ENCODE peak calls at places on chromosomes 1 and 21, in four cellular contexts. R is stomach, G is breast epithelium, A is upper lobe of left lung. J is an unnamed sample.
A peak's percentile ranks its signal among the peaks of the same experiment; 100 is the strongest.

GRCh38 chr1:21115098-21115760 is 61.5 kb downstream of the EIF4G3 start:
- DNase-seq in A (no peak), G (no peak), R (no peak), J (no peak)

GRCh38 chr1:36856126-36856525 is 178.2 kb downstream of the GRIK3 start:
- DNase-seq in R (no peak), A (no peak), G (no peak), J (no peak)

GRCh38 chr1:39158330-39159086 is 46.0 kb upstream of the MACF1 start:
- DNase-seq in G (peak; percentile 49), A (peak; percentile 71), R (peak; percentile 85), J (no peak)

GRCh38 chr1:30668026-30668425 is 55.4 kb downstream of the MATN1 start:
- DNase-seq in G (no peak), R (peak; percentile 32), A (no peak), J (no peak)

GRCh38 chr1:18907021-18907913 is 4.9 kb upstream of the ALDH4A1 start:
- DNase-seq in G (peak; percentile 68), A (peak; percentile 58), R (peak; percentile 46), J (peak; percentile 83)

GRCh38 chr21:36723371-36723881 is 24.5 kb downstream of the SIM2 start:
- DNase-seq in G (no peak), A (no peak), R (peak; percentile 22), J (peak; percentile 35)

GRCh38 chr1:155472491-155472890 is 90.1 kb downstream of the ASH1L start:
- DNase-seq in R (no peak), A (no peak), G (no peak), J (no peak)

GRCh38 chr1:177122461-177122860 is 42.1 kb downstream of the ASTN1 start:
- DNase-seq in A (no peak), R (no peak), G (no peak), J (no peak)

GRCh38 chr1:156122519-156123355 is 8.2 kb downstream of the LMNA start:
- DNase-seq in G (peak; percentile 73), R (peak; percentile 84), A (peak; percentile 84), J (peak; percentile 94)

GRCh38 chr1:174723815-174724214 is 275.9 kb upstream of the CACYBP start:
- DNase-seq in A (no peak), G (no peak), R (no peak), J (no peak)

GRCh38 chr1:63674238-63674864 is 81.1 kb downstream of the PGM1 start:
- DNase-seq in G (peak; percentile 54), R (peak; percentile 94), A (peak; percentile 53), J (peak; percentile 96)

GRCh38 chr1:32063261-32063681 is 9.5 kb upstream of the TMEM39B start:
- DNase-seq in R (no peak), A (no peak), G (no peak), J (no peak)

GRCh38 chr1:221908573-221908972 is 166.7 kb upstream of the DUSP10 start:
- DNase-seq in G (no peak), R (no peak), A (no peak), J (no peak)

GRCh38 chr1:44862829-44863406 is 19.9 kb upstream of the PTCH2 start:
- DNase-seq in R (no peak), G (no peak), A (no peak), J (no peak)

GRCh38 chr1:13799502-13800283 is 99.7 kb downstream of the PRDM2 start:
- DNase-seq in R (no peak), G (peak; percentile 27), A (no peak), J (no peak)

GRCh38 chr1:48215222-48215621 is 7.3 kb upstream of the SLC5A9 start:
- DNase-seq in G (no peak), A (no peak), R (no peak), J (no peak)

GRCh38 chr1:12177999-12178441 is 11.2 kb downstream of the TNFRSF1B start:
- DNase-seq in G (no peak), A (peak; percentile 84), R (peak; percentile 63), J (peak; percentile 91)

GRCh38 chr1:92850019-92850418 is 18.2 kb downstream of the RPL5 start:
- DNase-seq in A (no peak), R (no peak), G (no peak), J (no peak)

GRCh38 chr1:113930499-113931161 is 1.5 kb downstream of the HIPK1 start:
- DNase-seq in A (peak; percentile 68), G (peak; percentile 48), R (no peak), J (no peak)

GRCh38 chr1:247407180-247407616 is 8.8 kb upstream of the NLRP3 start:
- DNase-seq in R (peak; percentile 36), G (no peak), A (peak; percentile 81), J (peak; percentile 72)

GRCh38 chr1:192759104-192759503 is 49.7 kb upstream of the RGS2 start:
- DNase-seq in G (no peak), R (no peak), A (no peak), J (no peak)

GRCh38 chr1:70353641-70354331 is 736 bp downstream of the ANKRD13C start:
- DNase-seq in G (no peak), R (no peak), A (peak; percentile 49), J (no peak)

GRCh38 chr1:25140073-25140797 is 92.1 kb downstream of the SYF2 start:
- DNase-seq in G (no peak), R (no peak), A (peak; percentile 25), J (no peak)

GRCh38 chr21:29938968-29939858 is 583 bp downstream of the GRIK1 start:
- DNase-seq in R (no peak), G (no peak), A (no peak), J (peak; percentile 59)

GRCh38 chr1:221268295-221268694 is 389.1 kb downstream of the HLX start:
- DNase-seq in R (no peak), G (no peak), A (no peak), J (no peak)

GRCh38 chr1:8061210-8061609 is 35.1 kb upstream of the ERRFI1 start:
- DNase-seq in A (peak; percentile 63), G (no peak), R (peak; percentile 60), J (no peak)

GRCh38 chr1:43804569-43804968 is 97.2 kb downstream of the ST3GAL3 start:
- DNase-seq in R (no peak), A (no peak), G (no peak), J (no peak)

GRCh38 chr1:228901936-228902681 is 166.8 kb downstream of the RHOU start:
- DNase-seq in R (no peak), A (no peak), G (no peak), J (no peak)

GRCh38 chr1:228902781-228903572 is 167.7 kb downstream of the RHOU start:
- DNase-seq in A (peak; percentile 68), R (peak; percentile 89), G (peak; percentile 90), J (peak; percentile 95)

GRCh38 chr1:228905579-228905978 is 170.3 kb downstream of the RHOU start:
- DNase-seq in R (no peak), G (no peak), A (no peak), J (no peak)

GRCh38 chr1:228904222-228904621 is 168.9 kb downstream of the RHOU start:
- DNase-seq in R (no peak), A (no peak), G (no peak), J (no peak)

GRCh38 chr1:228903573-228904122 is 168.4 kb downstream of the RHOU start:
- DNase-seq in R (no peak), A (no peak), G (no peak), J (no peak)
- H3K27ac ChIP-seq in R (peak overlapping the region; percentile 55), A (peak overlapping the region; percentile 34), G (peak overlapping the region; percentile 84), J (peak overlapping the region; percentile 81)

DNA sequence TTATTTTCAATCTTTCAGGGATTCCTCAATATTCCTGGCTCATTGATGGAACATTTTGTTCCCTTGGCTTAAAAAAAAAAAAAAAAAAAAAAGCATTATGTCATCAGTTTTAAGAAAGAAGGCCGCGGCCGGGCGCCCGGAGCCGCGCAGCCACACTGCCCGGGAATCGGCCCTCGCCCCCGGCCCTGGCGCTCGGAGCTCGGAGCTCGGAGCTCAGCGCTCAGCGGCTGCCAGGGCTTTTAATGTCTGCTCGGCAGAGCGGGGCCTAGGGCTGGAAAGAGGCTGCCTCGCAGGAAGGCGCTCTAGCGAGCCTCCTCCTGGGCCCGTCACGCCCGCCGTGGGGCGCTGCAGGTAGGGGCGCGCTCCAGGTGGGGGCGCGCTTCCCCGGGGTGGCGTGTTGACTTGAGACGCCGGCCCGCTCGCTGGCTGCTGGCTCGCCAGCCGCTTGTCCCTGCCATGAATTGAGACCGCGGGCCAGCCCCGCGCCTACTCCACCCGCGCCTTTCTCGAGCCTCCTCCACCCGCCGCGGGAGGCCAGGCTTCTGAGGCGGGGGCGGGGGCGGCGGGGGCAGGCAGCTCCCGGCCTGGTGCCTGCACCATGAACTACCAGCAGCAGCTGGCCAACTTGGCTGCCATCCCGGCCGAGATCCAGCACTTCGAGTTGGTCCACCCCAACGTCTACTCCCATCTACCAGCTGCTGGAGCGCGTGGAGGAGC is 5.4 kb upstream of the TDRD5 start:
- DNase-seq in G (peak; percentile 59), A (peak; percentile 45), R (peak; percentile 85), J (peak; percentile 70)
- TF ChIP-seq POLR2AphosphoS5 in G (peak; percentile 21), A (no peak), R (peak; percentile 9), J (no peak)

GRCh38 chr1:99461499-99461898 is 184.4 kb upstream of the PALMD start:
- DNase-seq in A (no peak), G (no peak), R (no peak), J (no peak)

GRCh38 chr1:99456536-99456935 is 189.4 kb upstream of the PALMD start:
- DNase-seq in R (no peak), A (no peak), G (no peak), J (no peak)

GRCh38 chr1:99455760-99456159 is 190.2 kb upstream of the PALMD start:
- DNase-seq in G (no peak), A (no peak), R (no peak), J (no peak)

GRCh38 chr1:99457381-99458165 is 188.3 kb upstream of the PALMD start:
- DNase-seq in R (no peak), A (no peak), G (no peak), J (no peak)
- H3K4me3 ChIP-seq in R (no peak overlapping the region), A (no peak overlapping the region), G (no peak overlapping the region), J (no peak overlapping the region)

DNA sequence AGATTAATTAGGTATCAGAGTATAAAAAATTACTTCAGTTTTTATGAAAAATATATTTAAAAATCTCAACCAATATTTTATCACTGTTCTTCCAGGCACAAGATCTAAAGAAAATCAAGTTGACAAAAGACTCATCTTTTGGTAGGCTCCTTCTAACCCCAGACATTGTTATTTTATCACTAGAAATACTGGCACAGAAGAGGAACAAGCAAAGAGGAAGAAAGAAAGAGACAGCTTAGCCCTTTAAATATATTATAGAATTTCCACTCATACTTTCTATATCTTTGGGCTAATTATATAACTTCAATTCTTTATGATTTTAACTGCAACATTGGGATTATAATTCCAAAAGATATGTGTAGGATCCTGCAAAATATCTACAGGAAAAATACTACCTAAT is 32.4 kb downstream of the SPTA1 start:
- DNase-seq in G (no peak), R (no peak), A (no peak), J (no peak)
- H3K27ac ChIP-seq in G (no peak overlapping the region), R (no peak overlapping the region), A (no peak overlapping the region), J (no peak overlapping the region)

GRCh38 chr1:35177237-35177786 is 15.6 kb downstream of the SFPQ start:
- DNase-seq in A (no peak), R (no peak), G (no peak), J (no peak)
- TF ChIP-seq POLR2AphosphoS5 in A (no peak), R (no peak), G (no peak), J (no peak)

GRCh38 chr1:23531695-23532094 is 662 bp upstream of the E2F2 start:
- DNase-seq in A (no peak), G (no peak), R (no peak), J (no peak)

GRCh38 chr1:23530750-23531651 is at the start of gene E2F2:
- DNase-seq in A (peak; percentile 91), R (peak; percentile 88), G (peak; percentile 79), J (peak; percentile 95)

GRCh38 chr1:23530089-23530749 is 814 bp downstream of the E2F2 start:
- DNase-seq in A (no peak), G (no peak), R (no peak), J (no peak)

GRCh38 chr1:23537296-23537993 is 6.4 kb upstream of the E2F2 start:
- DNase-seq in R (no peak), G (no peak), A (no peak), J (no peak)

GRCh38 chr1:23533288-23534130 is 2.5 kb upstream of the E2F2 start:
- DNase-seq in R (no peak), A (peak; percentile 65), G (no peak), J (no peak)
- H3K4me3 ChIP-seq in R (no peak overlapping the region), A (no peak overlapping the region), G (no peak overlapping the region), J (no peak overlapping the region)